ENCODE peak calls at places on chromosomes 7 and 10, in five cellular contexts. W is stimulated activated naive CD4-positive, alpha-beta T cell treated with Interleukin-2 at 50 U/mL for 16 hours; V is CD8-positive, alpha-beta T cell; O is heart right ventricle; U is sigmoid colon. Z is an unnamed sample.

GRCh38 chr10:69807122-69807521 is 5.4 kb downstream of the COL13A1 start:
- DNase-seq in W (no peak), V (no peak), O (no peak), U (no peak), Z (no peak)

GRCh38 chr10:112307631-112308502 is 24.7 kb downstream of the TECTB start:
- DNase-seq in W (no peak), V (peak), O (no peak), U (no peak), Z (no peak)

GRCh38 chr7:90337106-90337505 is 9.4 kb upstream of the GTPBP10 start:
- DNase-seq in W (no peak), V (no peak), O (no peak), U (no peak), Z (no peak)

GRCh38 chr7:100169147-100169850 is 882 bp upstream of the GAL3ST4 start:
- DNase-seq in W (no peak), V (no peak), O (no peak), U (no peak), Z (no peak)

GRCh38 chr7:78141533-78142281 is 343.1 kb downstream of the PHTF2 start:
- DNase-seq in W (no peak), V (no peak), O (no peak), U (no peak), Z (no peak)

GRCh38 chr7:132508724-132509348 is 67.4 kb downstream of the PLXNA4 start:
- DNase-seq in W (no peak), V (no peak), O (peak), U (no peak), Z (no peak)

GRCh38 chr7:28096713-28097112 is 83.9 kb downstream of the JAZF1 start:
- DNase-seq in W (peak), V (peak), O (peak), U (peak), Z (peak)

GRCh38 chr7:14739496-14740185 is 162.9 kb downstream of the DGKB start:
- DNase-seq in W (no peak), V (no peak), O (no peak), U (no peak), Z (no peak)

GRCh38 chr10:123147635-123148413 is at the start of gene HMX2:
- DNase-seq in W (peak), V (no peak), O (no peak), U (no peak), Z (no peak)

GRCh38 chr7:51015581-51015980 is 232.9 kb upstream of the GRB10 start:
- DNase-seq in W (no peak), V (no peak), O (no peak), U (no peak), Z (no peak)

Z was measured in KG1.